ENCODE peak calls at places on chromosome 1, in seven cellular contexts. G, O, R, U, Q, E and C are unnamed samples.

GRCh38 chr1:242011879-242012674 is 13.2 kb upstream of the MAP1LC3C start:
- DNase-seq in G (peak), O (no peak), R (no peak), U (no peak), Q (no peak), E (no peak), C (no peak)

GRCh38 chr1:220776725-220777326 is 9.9 kb upstream of the MTARC1 start:
- DNase-seq in G (peak), O (peak), R (peak), U (peak), Q (peak), E (peak), C (peak)

GRCh38 chr1:17841944-17842343 is 86.8 kb downstream of the ACTL8 start:
- DNase-seq in G (no peak), O (no peak), R (no peak), U (no peak), Q (no peak), E (no peak), C (no peak)

GRCh38 chr1:243621973-243622372 is 228.1 kb downstream of the AKT3 start:
- DNase-seq in G (peak), O (no peak), R (no peak), U (no peak), Q (no peak), E (peak), C (no peak)

GRCh38 chr1:163227126-163227525 is 24.4 kb upstream of the RGS5 start:
- DNase-seq in G (peak), O (no peak), R (no peak), U (no peak), Q (no peak), E (no peak), C (no peak)

GRCh38 chr1:72037745-72038343 is 244.5 kb downstream of the NEGR1 start:
- DNase-seq in G (peak), O (no peak), R (peak), U (no peak), Q (peak), E (peak), C (no peak)

GRCh38 chr1:224438989-224439388 is 4.4 kb upstream of the WDR26 start:
- DNase-seq in G (no peak), O (no peak), R (peak), U (no peak), Q (no peak), E (no peak), C (no peak)

GRCh38 chr1:165287781-165288180 is 68.7 kb downstream of the LMX1A start:
- DNase-seq in G (no peak), O (no peak), R (no peak), U (no peak), Q (no peak), E (no peak), C (no peak)

GRCh38 chr1:50422946-50423669 is at the start of gene DMRTA2:
- DNase-seq in G (no peak), O (peak), R (no peak), U (peak), Q (no peak), E (peak), C (no peak)